ENCODE peak calls at places on chromosomes 2 and 18, in five cellular contexts. H is OCI-LY7, S is adrenal gland, Y is mammary epithelial cell, C is PC-9. G is an unnamed sample. For H3K9me3, the result is how much of the 10 kb centered on the place peaks cover.

GRCh38 chr2:172173307-172173706 is 70.6 kb upstream of the DLX2 start:
- DNase-seq in Y (no peak), H (no peak), C (no peak), S (no peak), G (no peak)

GRCh38 chr18:5618037-5618688 is 74.4 kb upstream of the EPB41L3 start:
- DNase-seq in C (no peak), Y (no peak), S (no peak), H (no peak), G (no peak)

GRCh38 chr2:1047485-1047884 is 96.8 kb downstream of the SNTG2 start:
- DNase-seq in H (peak), S (no peak), Y (no peak), C (no peak), G (no peak)

GRCh38 chr2:209472871-209473270 is 49.0 kb downstream of the MAP2 start:
- DNase-seq in H (no peak), Y (no peak), C (peak), S (no peak), G (no peak)

GRCh38 chr2:100235098-100235497 is 87.2 kb downstream of the LONRF2 start:
- DNase-seq in H (peak), Y (no peak), C (no peak), S (no peak), G (no peak)

GRCh38 chr2:7539077-7539476 is 621.9 kb downstream of the RNF144A start:
- DNase-seq in S (no peak), H (no peak), C (no peak), Y (no peak), G (no peak)

GRCh38 chr18:56560992-56561391 is 77.4 kb downstream of the TXNL1 start:
- DNase-seq in S (no peak), Y (no peak), C (no peak), H (no peak), G (no peak)

GRCh38 chr2:60964651-60965513 is 52.6 kb upstream of the PEX13 start:
- DNase-seq in S (no peak), H (peak), Y (no peak), C (no peak), G (no peak)

GRCh38 chr2:48356701-48357322 is 173.1 kb upstream of the STON1 start:
- DNase-seq in H (peak), S (no peak), Y (no peak), C (no peak), G (no peak)

GRCh38 chr2:23430263-23430662 is 45.3 kb downstream of the KLHL29 start:
- DNase-seq in C (no peak), S (no peak), H (no peak), Y (no peak), G (no peak)

GRCh38 chr18:2050016-2050415 is 521.3 kb downstream of the METTL4 start:
- DNase-seq in S (no peak), C (no peak), Y (peak), H (no peak), G (no peak)

GRCh38 chr2:128444044-128444771 is 125.5 kb upstream of the HS6ST1 start:
- DNase-seq in C (no peak), S (no peak), H (no peak), Y (no peak), G (no peak)

GRCh38 chr2:191318729-191319078 is 73.5 kb downstream of the MYO1B start:
- DNase-seq in Y (peak), C (peak), S (no peak), H (no peak), G (no peak)

GRCh38 chr2:26722328-26722727 is 29.8 kb downstream of the KCNK3 start:
- DNase-seq in S (no peak), Y (no peak), H (no peak), C (no peak), G (no peak)
- H3K27ac ChIP-seq in S (peak), Y (no peak), H (no peak), C (peak), G (no peak)

GRCh38 chr2:217944923-217945322 is 57.9 kb downstream of the TNS1 start:
- DNase-seq in S (no peak), Y (no peak), C (no peak), H (no peak), G (no peak)

GRCh38 chr2:217942731-217943335 is 60.0 kb downstream of the TNS1 start:
- DNase-seq in Y (no peak), H (no peak), C (no peak), S (no peak), G (no peak)

GRCh38 chr2:217941886-217942728 is 60.7 kb downstream of the TNS1 start:
- DNase-seq in C (no peak), Y (no peak), S (no peak), H (no peak), G (no peak)

GRCh38 chr2:217944366-217944765 is 58.4 kb downstream of the TNS1 start:
- DNase-seq in C (no peak), H (no peak), Y (no peak), S (no peak), G (no peak)

GRCh38 chr2:217943379-217944321 is 59.1 kb downstream of the TNS1 start:
- DNase-seq in H (no peak), C (peak), S (peak), Y (no peak), G (no peak)
- TF ChIP-seq CTCF in H (no peak), C (no peak), S (no peak), Y (no peak), G (no peak)

DNA sequence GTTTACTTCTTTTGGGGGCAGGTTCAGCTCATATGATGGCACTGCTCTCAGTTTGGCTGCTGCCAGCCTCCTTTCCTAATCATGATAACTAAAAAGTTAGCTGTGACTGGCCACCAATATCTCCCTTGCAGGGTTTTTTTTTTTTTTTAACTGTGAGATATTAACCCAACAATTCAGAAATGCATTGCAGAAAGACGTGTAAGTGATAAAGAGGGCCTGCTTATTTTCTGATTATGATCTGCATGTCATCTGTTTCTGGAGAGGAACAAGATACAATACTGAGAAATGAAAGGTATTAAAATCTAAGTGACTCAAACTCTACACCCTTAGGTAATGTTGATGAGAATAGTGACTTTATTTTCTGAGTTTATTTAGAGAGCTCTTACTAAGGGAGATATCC is 905.6 kb downstream of the SOCS6 start:
- DNase-seq in H (no peak), S (no peak), C (no peak), Y (no peak), G (no peak)
- H3K9me3 ChIP-seq in H (under half), S (under half), C (under half), Y (under half), G (under half)

GRCh38 chr2:106358081-106358480 is 110.1 kb downstream of the RGPD3 start:
- DNase-seq in Y (no peak), S (no peak), C (no peak), H (no peak), G (no peak)
- H3K27ac ChIP-seq in Y (no peak), S (no peak), C (no peak), H (no peak), G (no peak)

G was measured in CD4-positive, alpha-beta T cell.